ENCODE peak calls at places on chromosomes 5 and 9, in six cellular contexts. Q is activated CD4-positive, alpha-beta T cell treated with anti-CD3 and anti-CD28 coated beads, Interleukin-2, amount 50 U/mL, for 4 hours; M is GM13976; J is sigmoid colon; Z is mucosa of descending colon; L is omental fat pad. O is an unnamed sample.

GRCh38 chr5:44334622-44335021 is 54.6 kb downstream of the FGF10 start:
- DNase-seq in J (no peak), L (no peak), M (no peak), Q (no peak), Z (no peak), O (no peak)

GRCh38 chr9:114122628-114123027 is 23.5 kb upstream of the KIF12 start:
- DNase-seq in M (no peak), L (no peak), Z (no peak), J (no peak), Q (no peak), O (no peak)

GRCh38 chr5:88734983-88735382 is 148.0 kb downstream of the MEF2C start:
- DNase-seq in Q (no peak), L (no peak), Z (no peak), J (no peak), M (no peak), O (no peak)

GRCh38 chr9:117232266-117232665 is 182.6 kb downstream of the ASTN2 start:
- DNase-seq in L (no peak), J (no peak), M (no peak), Q (no peak), Z (no peak), O (no peak)

GRCh38 chr5:127723571-127723970 is 20.4 kb downstream of the CCDC192 start:
- DNase-seq in L (no peak), Z (peak), Q (no peak), M (no peak), J (no peak), O (peak)

GRCh38 chr5:109852371-109853160 is 162.8 kb downstream of the MAN2A1 start:
- DNase-seq in L (no peak), Q (no peak), Z (peak), J (no peak), M (no peak), O (no peak)

GRCh38 chr9:21316860-21317259 is 11.7 kb upstream of the IFNA5 start:
- DNase-seq in J (no peak), L (no peak), M (no peak), Q (no peak), Z (peak), O (no peak)

GRCh38 chr9:133971121-133971951 is 20.8 kb downstream of the VAV2 start:
- DNase-seq in L (no peak), M (no peak), Z (no peak), Q (no peak), J (no peak), O (no peak)

GRCh38 chr5:88203977-88204735 is 64.5 kb downstream of the TMEM161B start:
- DNase-seq in Z (peak), Q (no peak), L (no peak), M (peak), J (no peak), O (no peak)

O was measured in lower leg skin.